ENCODE peak calls at places on chromosomes 6 and 20, in seven cellular contexts. X, T, W, N, U, R and S are unnamed samples.

GRCh38 chr6:159117541-159117940 is 51.7 kb upstream of the FNDC1 start:
- DNase-seq in N (no peak), U (no peak), W (no peak), X (no peak), T (no peak), R (no peak), S (no peak)

GRCh38 chr20:48051810-48052491 is 266.7 kb upstream of the SULF2 start:
- DNase-seq in X (no peak), W (peak; percentile 69), R (no peak), N (no peak), U (no peak), T (no peak), S (no peak)

GRCh38 chr6:35736293-35736894 is 438 bp upstream of the ARMC12 start:
- DNase-seq in N (peak; percentile 60), X (no peak), U (no peak), T (peak; percentile 95), W (peak; percentile 81), R (peak; percentile 73), S (no peak)

GRCh38 chr6:150894935-150895686 is 29.6 kb downstream of the MTHFD1L start:
- DNase-seq in U (no peak), W (peak; percentile 78), T (no peak), X (no peak), N (peak; percentile 25), R (no peak), S (peak; percentile 61)

GRCh38 chr6:1076531-1077453 is 235.1 kb upstream of the FOXQ1 start:
- DNase-seq in R (no peak), N (no peak), U (no peak), T (no peak), W (no peak), X (no peak), S (no peak)

GRCh38 chr20:5529331-5530142 is 212.8 kb upstream of the PROKR2 start:
- DNase-seq in R (peak; percentile 59), W (peak; percentile 73), X (peak; percentile 47), T (peak; percentile 90), N (peak; percentile 84), U (peak; percentile 64), S (peak; percentile 26)

GRCh38 chr20:33490023-33490933 is at the start of gene CBFA2T2:
- DNase-seq in T (peak; percentile 76), X (peak; percentile 28), R (peak; percentile 28), W (no peak), N (peak; percentile 34), U (no peak), S (no peak)

GRCh38 chr20:1900321-1900791 is 5.1 kb downstream of the SIRPA start:
- DNase-seq in N (peak; percentile 89), T (peak; percentile 65), U (peak; percentile 78), R (peak; percentile 39), W (peak; percentile 86), X (peak; percentile 68), S (no peak)

GRCh38 chr6:97774973-97775372 is 492.0 kb upstream of the MMS22L start:
- DNase-seq in U (no peak), T (no peak), N (peak; percentile 4), R (no peak), W (no peak), X (no peak), S (no peak)

GRCh38 chr20:11166716-11167115 is 492.9 kb upstream of the JAG1 start:
- DNase-seq in X (no peak), W (no peak), N (no peak), T (no peak), R (no peak), U (no peak), S (no peak)

GRCh38 chr6:121485359-121485809 is 49.9 kb downstream of the GJA1 start:
- DNase-seq in T (no peak), X (peak; percentile 6), W (no peak), U (no peak), R (no peak), N (no peak), S (no peak)

GRCh38 chr6:56649053-56649769 is 6.5 kb upstream of the DST start:
- DNase-seq in N (no peak), R (no peak), T (no peak), W (no peak), U (no peak), X (no peak), S (no peak)

GRCh38 chr6:168338777-168339176 is 19.2 kb upstream of the DACT2 start:
- DNase-seq in T (no peak), X (no peak), N (no peak), R (no peak), W (no peak), U (no peak), S (no peak)

GRCh38 chr6:87139236-87139635 is 16.1 kb upstream of the ZNF292 start:
- DNase-seq in T (no peak), N (peak; percentile 48), W (peak; percentile 42), R (peak; percentile 12), X (peak; percentile 54), U (no peak), S (no peak)

GRCh38 chr6:835476-836160 is 142.7 kb upstream of the EXOC2 start:
- DNase-seq in T (no peak), U (no peak), W (no peak), R (no peak), X (no peak), N (no peak), S (no peak)

GRCh38 chr20:5745416-5745968 is 4.7 kb upstream of the SHLD1 start:
- DNase-seq in R (no peak), X (no peak), N (no peak), W (no peak), U (no peak), T (no peak), S (no peak)

GRCh38 chr6:75199856-75200255 is 6.0 kb downstream of the COL12A1 start:
- DNase-seq in X (no peak), T (no peak), U (no peak), R (no peak), W (no peak), N (no peak), S (no peak)

GRCh38 chr6:135869857-135870256 is 18.4 kb downstream of the PDE7B start:
- DNase-seq in N (no peak), T (no peak), X (no peak), U (no peak), W (no peak), R (no peak), S (no peak)
- TF ChIP-seq YY1 in N (no peak), T (no peak), X (no peak), U (no peak), W (no peak), R (no peak), S (no peak)

GRCh38 chr6:149567846-149568585 is 1.8 kb downstream of the GINM1 start:
- DNase-seq in W (no peak), R (no peak), X (no peak), N (no peak), U (no peak), T (no peak), S (no peak)

GRCh38 chr6:149563928-149564325 is 2.2 kb upstream of the GINM1 start:
- DNase-seq in N (no peak), T (no peak), X (no peak), R (no peak), W (no peak), U (no peak), S (no peak)

GRCh38 chr6:149567194-149567586 is 1.0 kb downstream of the GINM1 start:
- DNase-seq in T (no peak), W (no peak), R (no peak), U (no peak), X (no peak), N (no peak), S (no peak)

GRCh38 chr6:149565539-149566371 is 420 bp upstream of the GINM1 start:
- DNase-seq in W (peak; percentile 99), X (peak; percentile 91), N (peak; percentile 93), T (peak; percentile 98), U (peak; percentile 82), R (peak; percentile 99), S (peak; percentile 90)

DNA sequence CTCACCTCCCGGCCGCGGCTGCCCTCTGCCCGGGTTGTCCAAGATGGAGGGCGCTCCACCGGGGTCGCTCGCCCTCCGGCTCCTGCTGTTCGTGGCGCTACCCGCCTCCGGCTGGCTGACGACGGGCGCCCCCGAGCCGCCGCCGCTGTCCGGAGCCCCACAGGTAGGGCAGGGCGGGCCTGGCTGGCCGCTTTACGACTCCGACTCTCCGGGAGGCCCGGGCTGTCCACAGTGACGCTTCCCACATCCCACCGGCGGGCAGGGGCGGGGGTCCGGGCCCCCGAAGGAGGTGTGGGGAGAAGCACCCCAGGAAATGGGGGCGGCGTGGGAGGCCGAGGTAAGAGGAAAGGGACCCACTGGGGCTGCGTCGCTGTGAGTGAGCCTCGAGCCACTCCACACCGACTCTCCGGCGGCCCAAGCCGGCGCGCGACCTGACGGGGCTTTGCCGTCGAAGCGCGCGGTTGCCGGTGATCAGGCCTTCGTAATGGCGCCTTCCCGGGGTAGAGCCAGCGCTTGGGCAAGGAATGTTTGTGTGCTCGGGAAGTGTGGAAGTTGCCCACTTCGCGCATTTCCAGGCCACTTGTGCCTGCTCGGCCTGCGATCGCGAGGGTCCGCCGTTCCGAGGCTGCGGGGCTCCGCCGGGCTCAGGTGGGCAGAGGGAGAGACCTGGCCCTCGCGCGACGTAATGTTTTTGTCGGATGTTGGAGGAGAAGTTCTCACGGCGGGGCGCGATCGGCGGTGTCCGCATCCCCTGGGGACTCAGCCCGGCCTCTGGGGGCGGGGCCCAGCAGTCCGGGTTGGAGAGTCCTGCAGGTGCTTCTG is at the start of gene GINM1:
- DNase-seq in X (no peak), N (peak; percentile 44), W (peak; percentile 52), R (peak; percentile 52), U (no peak), T (peak; percentile 80), S (no peak)
- TF ChIP-seq YY1 in X (peak; percentile 77), N (peak; percentile 91), W (peak; percentile 72), R (peak; percentile 90), U (no peak), T (peak; percentile 87), S (peak; percentile 94)

GRCh38 chr20:14336667-14337066 is 745 bp downstream of the FLRT3 start:
- DNase-seq in T (no peak), N (peak; percentile 12), X (no peak), W (no peak), R (no peak), U (no peak), S (no peak)
- TF ChIP-seq YY1 in T (no peak), N (no peak), X (no peak), W (no peak), R (no peak), U (no peak), S (no peak)

GRCh38 chr6:53808302-53808881 is 13.6 kb downstream of the LRRC1 start:
- DNase-seq in T (no peak), U (no peak), R (no peak), W (no peak), X (no peak), N (no peak), S (no peak)

GRCh38 chr6:53813096-53813495 is 18.3 kb downstream of the LRRC1 start:
- DNase-seq in W (no peak), T (no peak), R (no peak), U (no peak), N (no peak), X (no peak), S (no peak)

GRCh38 chr6:53811746-53812145 is 16.9 kb downstream of the LRRC1 start:
- DNase-seq in W (no peak), T (no peak), N (no peak), R (no peak), X (no peak), U (no peak), S (no peak)

GRCh38 chr6:53809691-53810090 is 14.9 kb downstream of the LRRC1 start:
- DNase-seq in X (no peak), R (no peak), U (no peak), W (no peak), T (no peak), N (no peak), S (no peak)

DNA sequence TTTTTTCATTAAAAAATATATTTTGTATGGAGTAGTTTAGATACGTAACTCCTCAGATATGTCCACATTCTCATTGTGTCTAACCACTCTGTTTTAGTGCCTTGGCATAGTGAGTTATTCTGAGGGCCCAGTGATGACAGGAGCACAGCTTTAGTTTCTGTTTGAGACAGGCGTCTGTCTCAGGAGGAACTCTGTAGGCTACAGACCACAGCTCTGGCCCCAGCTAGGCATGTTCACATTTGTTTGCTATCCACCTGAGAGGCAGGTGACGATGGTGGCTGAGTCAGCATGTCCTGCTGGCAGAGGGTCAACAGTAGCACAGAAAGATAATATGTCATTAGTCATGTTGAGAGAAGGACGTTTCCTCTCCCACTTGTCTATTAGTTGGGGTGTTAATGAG is 16.3 kb downstream of the LRRC1 start:
- DNase-seq in T (no peak), X (peak; percentile 65), N (peak; percentile 51), U (no peak), R (no peak), W (no peak), S (peak; percentile 34)
- TF ChIP-seq YY1 in T (no peak), X (no peak), N (no peak), U (no peak), R (no peak), W (no peak), S (no peak)